ENCODE peak calls at places on chromosomes 12 and 14, in seven cellular contexts. H is tibial nerve, U is stomach, V is transverse colon, C is SK-N-SH, W is ovary, L is K562. M is an unnamed sample.

GRCh38 chr14:56273949-56274348 is 155.7 kb downstream of the PELI2 start:
- DNase-seq in V (no peak), H (no peak), L (no peak), C (no peak), U (no peak), W (no peak), M (no peak)

GRCh38 chr14:97578982-97579381 is 781.8 kb downstream of the VRK1 start:
- DNase-seq in C (no peak), U (no peak), W (no peak), V (no peak), H (no peak), L (no peak), M (no peak)

GRCh38 chr12:76030378-76031080 is 1.0 kb downstream of the PHLDA1 start:
- DNase-seq in W (peak; percentile 45), C (peak; percentile 67), H (no peak), U (peak; percentile 41), V (peak; percentile 24), L (no peak), M (peak; percentile 77)

GRCh38 chr14:58866386-58866785 is 228.6 kb downstream of the DACT1 start:
- DNase-seq in W (no peak), H (no peak), L (no peak), U (no peak), C (no peak), V (no peak), M (no peak)

GRCh38 chr12:125140918-125141573 is 75.8 kb downstream of the AACS start:
- DNase-seq in U (no peak), L (no peak), V (no peak), C (no peak), W (no peak), H (no peak), M (no peak)

GRCh38 chr12:28026701-28027100 is 54.2 kb upstream of the PTHLH start:
- DNase-seq in L (no peak), W (no peak), H (no peak), V (no peak), C (no peak), U (no peak), M (no peak)

GRCh38 chr12:80702889-80703605 is 4.4 kb upstream of the MYF6 start:
- DNase-seq in C (no peak), L (no peak), H (no peak), W (no peak), V (no peak), U (no peak), M (no peak)

GRCh38 chr12:84912191-84913142 is at the start of gene SLC6A15:
- DNase-seq in L (no peak), W (peak; percentile 43), V (no peak), C (peak; percentile 91), U (no peak), H (peak; percentile 35), M (peak; percentile 82)

GRCh38 chr12:25054783-25055144 is 105.9 kb upstream of the BCAT1 start:
- DNase-seq in H (no peak), V (no peak), U (no peak), L (no peak), C (no peak), W (no peak), M (no peak)

GRCh38 chr12:124771462-124772361 is 92.0 kb downstream of the SCARB1 start:
- DNase-seq in W (peak; percentile 90), C (peak; percentile 93), V (peak; percentile 87), L (peak; percentile 87), U (peak; percentile 89), H (peak; percentile 89), M (peak; percentile 92)

GRCh38 chr14:32711103-32711680 is 227.5 kb upstream of the NPAS3 start:
- DNase-seq in V (no peak), C (peak; percentile 29), W (no peak), L (peak; percentile 18), H (no peak), U (no peak), M (no peak)

DNA sequence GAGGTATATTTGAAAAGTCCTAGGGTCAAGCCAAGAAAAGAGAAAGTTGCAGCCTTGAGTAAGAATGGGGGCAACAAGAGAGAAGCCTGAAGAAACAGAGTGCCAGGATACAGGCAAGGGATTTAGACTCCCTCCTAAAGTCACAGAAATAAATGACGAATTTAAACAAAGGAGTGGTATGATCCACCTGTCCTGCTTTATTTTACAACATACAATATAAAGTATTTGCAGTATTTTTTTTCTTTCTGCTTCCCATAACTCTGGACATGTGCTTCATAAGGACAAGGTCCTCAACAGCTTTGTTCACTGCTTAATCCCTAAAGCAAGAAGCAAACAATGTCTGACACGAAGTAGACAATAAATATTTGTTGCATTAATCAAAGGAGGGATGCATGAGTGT is 57.4 kb downstream of the IFNG start:
- DNase-seq in H (no peak), C (no peak), V (no peak), U (no peak), L (no peak), W (no peak), M (no peak)
- TF ChIP-seq EP300 in H (no peak), C (no peak), V (no peak), U (no peak), L (no peak), W (no peak), M (no peak)

DNA sequence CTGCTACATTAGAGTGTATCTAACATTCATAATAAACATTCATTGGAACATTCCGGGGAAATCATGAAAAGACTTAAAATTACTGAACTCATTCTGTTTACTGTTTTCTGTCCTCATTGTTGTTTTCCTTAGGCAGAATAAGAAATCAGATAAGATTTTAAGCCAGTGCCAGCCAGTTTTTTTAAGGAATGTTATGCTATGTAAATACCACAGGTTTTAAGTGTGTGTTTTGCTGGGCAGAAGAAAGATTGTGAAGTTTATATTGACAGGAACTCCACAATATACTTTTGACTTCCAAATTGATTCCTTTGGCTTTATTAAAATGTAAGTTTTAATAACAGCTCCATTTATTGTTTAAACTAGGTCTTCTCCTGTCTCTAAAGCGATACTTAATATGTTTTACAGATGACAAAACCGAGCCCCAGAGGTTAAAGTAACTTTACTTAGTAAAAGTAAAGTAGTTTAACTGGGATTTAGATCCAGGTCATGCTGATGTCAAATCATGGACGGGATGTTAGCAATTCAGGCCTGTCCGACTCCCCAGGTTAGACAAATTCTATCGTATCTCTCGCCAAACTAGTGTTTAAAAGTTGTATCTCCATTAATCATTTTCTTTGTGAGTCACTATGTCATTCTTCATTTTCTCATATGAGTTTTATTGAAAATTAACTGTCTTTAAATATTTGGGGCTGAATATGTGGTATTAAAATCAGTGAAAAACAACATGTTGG is 1.8 kb downstream of the LARP4 start:
- DNase-seq in H (no peak), L (no peak), U (no peak), W (no peak), V (no peak), C (no peak), M (no peak)
- H3K4me3 ChIP-seq in H (peak overlapping the region; percentile 90), L (peak overlapping the region; percentile 83), U (peak overlapping the region; percentile 83), W (peak overlapping the region; percentile 69), V (peak overlapping the region; percentile 60), C (peak overlapping the region; percentile 88), M (peak overlapping the region; percentile 76)

DNA sequence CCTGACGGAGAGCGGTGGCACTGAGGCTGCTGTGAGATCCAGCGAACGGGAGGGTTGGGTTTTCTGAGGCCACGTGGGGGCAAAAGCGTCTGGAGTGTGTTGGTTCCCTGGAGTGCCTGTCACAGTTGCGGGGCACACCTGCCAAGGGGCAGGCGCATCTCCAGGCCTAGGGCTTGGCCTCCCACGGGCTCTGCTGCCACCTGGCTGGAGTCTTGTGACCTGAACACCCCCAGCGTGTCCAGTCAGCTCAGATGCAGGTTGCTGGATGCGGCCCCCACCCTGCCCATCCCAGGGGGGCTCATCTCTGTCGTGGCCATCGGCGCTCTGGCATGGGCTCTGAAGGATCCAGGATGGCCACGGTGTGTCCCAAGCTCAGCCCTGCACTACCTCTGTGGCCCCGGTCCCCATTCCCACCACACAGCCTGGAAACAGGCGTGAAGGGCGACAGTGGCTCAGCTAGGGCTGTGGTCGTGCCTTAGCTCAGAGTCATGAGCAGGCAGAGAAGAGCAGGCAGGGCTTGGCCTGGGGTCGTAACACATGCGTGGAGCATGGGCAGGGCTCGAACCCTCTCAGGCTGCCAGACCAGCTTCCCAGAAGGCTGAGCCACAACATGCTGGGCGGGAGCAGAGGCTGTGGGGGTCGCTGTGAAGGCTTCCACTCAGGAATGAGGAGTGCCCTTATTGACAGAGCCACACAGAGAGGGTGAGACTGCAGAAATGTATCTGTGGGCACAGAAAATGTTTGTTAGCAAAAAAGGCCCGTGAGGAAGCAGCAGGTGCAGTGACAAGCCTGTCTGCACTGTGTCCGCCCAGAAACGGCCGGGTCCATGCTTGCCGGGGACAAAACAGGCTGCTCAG is 23.5 kb upstream of the CRIP2 start:
- DNase-seq in U (no peak), V (no peak), W (no peak), C (no peak), H (no peak), L (no peak), M (no peak)
- H3K36me3 ChIP-seq in U (peaks cover 82% of the 10 kb centered on the region), V (no peaks in the 10 kb centered on the region), W (no peaks in the 10 kb centered on the region), C (peaks cover 58% of the 10 kb centered on the region), H (no peaks in the 10 kb centered on the region), L (peaks cover 66% of the 10 kb centered on the region), M (peaks cover 64% of the 10 kb centered on the region)

GRCh38 chr12:108265505-108265904 is 73.6 kb downstream of the CMKLR1 start:
- DNase-seq in U (no peak), V (no peak), C (no peak), W (no peak), L (no peak), H (no peak), M (no peak)
- TF ChIP-seq EP300 in U (no peak), V (no peak), C (no peak), W (no peak), L (no peak), H (no peak), M (no peak)

GRCh38 chr12:47772094-47772660 is 861 bp upstream of the SLC48A1 start:
- DNase-seq in W (no peak), V (no peak), U (no peak), H (no peak), C (no peak), L (no peak), M (no peak)

GRCh38 chr12:47773858-47774580 is 981 bp downstream of the SLC48A1 start:
- DNase-seq in W (no peak), V (no peak), L (no peak), U (no peak), H (no peak), C (peak; percentile 68), M (no peak)

GRCh38 chr12:47774664-47775063 is 1.6 kb downstream of the SLC48A1 start:
- DNase-seq in C (no peak), V (no peak), L (no peak), U (no peak), W (no peak), H (no peak), M (no peak)

GRCh38 chr12:47772738-47773061 is 338 bp upstream of the SLC48A1 start:
- DNase-seq in W (no peak), V (no peak), L (no peak), H (no peak), C (no peak), U (no peak), M (no peak)

DNA sequence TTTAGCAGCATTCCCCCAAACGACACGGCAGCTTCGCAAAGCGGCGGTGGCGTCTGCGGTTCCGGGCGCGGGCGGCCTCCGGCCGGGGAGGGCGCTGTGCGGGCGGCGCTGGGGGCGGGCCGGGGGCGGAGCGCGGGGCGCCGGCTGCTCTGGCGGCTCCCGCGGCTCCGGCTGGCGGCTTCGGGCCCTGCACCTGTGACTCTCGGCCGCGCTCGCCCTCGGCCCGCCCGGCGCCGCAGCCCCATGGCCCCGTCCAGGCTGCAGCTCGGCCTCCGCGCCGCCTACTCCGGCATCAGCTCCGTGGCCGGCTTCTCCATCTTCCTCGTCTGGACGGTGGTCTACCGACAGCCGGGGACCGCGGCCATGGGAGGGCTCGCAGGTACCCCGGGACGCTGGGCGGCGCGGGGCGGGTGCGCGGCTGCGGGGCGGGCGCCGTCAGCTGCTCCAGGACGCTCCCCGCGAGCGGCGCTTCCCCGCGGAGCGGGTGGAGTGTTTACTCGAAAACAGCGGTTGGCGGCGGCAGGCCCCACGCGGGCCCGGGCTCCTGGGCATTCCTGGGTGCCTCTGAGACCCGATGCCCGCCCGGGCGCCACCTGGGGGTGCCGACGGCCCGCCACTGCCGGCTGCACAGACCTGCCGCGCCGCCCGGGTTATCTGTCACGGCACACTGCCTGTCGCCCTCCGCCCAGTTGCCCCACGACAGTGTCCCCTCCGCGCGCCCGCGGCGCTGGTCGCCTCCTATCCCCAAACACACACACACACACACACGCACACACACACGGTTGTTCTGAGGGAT is at the start of gene SLC48A1:
- DNase-seq in C (peak; percentile 97), W (peak; percentile 79), U (peak; percentile 83), V (peak; percentile 82), H (no peak), L (peak; percentile 94), M (no peak)
- H3K4me3 ChIP-seq in C (peak within 1 kb of the TSS; percentile 76), W (peak within 1 kb of the TSS; percentile 61), U (peak within 1 kb of the TSS; percentile 82), V (peak within 1 kb of the TSS; percentile 95), H (peak within 1 kb of the TSS; percentile 90), L (peak within 1 kb of the TSS; percentile 83), M (peak within 1 kb of the TSS; percentile 94)